ENCODE peak calls at places on chromosome 13, in seven cellular contexts. One of them, this sample, is unnamed.

GRCh38 chr13:51330741-51331140 is 8.8 kb upstream of the SERPINE3 start:
- DNase-seq in NCI-H2227 treated with DMSO at 0.1 percent for 48 hours: no peak
- DNase-seq in stimulated activated CD8-positive, alpha-beta memory T cell treated with anti-CD3 and anti-CD28 coated beads, Interleukin-4, amount 100 ng/mL, for 4 hours: no peak
- DNase-seq in Panc1: no peak
- DNase-seq in M059J: peak; percentile 89
- DNase-seq in BJ: no peak
- DNase-seq in hippocampal formation: no peak
- DNase-seq in this sample: no peak

GRCh38 chr13:60787083-60787482 is 390.1 kb downstream of the TDRD3 start:
- DNase-seq in stimulated activated CD8-positive, alpha-beta memory T cell treated with anti-CD3 and anti-CD28 coated beads, Interleukin-4, amount 100 ng/mL, for 4 hours: no peak
- DNase-seq in hippocampal formation: no peak
- DNase-seq in M059J: no peak
- DNase-seq in Panc1: no peak
- DNase-seq in BJ: no peak
- DNase-seq in NCI-H2227 treated with DMSO at 0.1 percent for 48 hours: no peak
- DNase-seq in this sample: no peak

GRCh38 chr13:98103942-98104880 is 38.7 kb upstream of the FARP1 start:
- DNase-seq in M059J: no peak
- DNase-seq in NCI-H2227 treated with DMSO at 0.1 percent for 48 hours: no peak
- DNase-seq in stimulated activated CD8-positive, alpha-beta memory T cell treated with anti-CD3 and anti-CD28 coated beads, Interleukin-4, amount 100 ng/mL, for 4 hours: no peak
- DNase-seq in Panc1: no peak
- DNase-seq in BJ: no peak
- DNase-seq in hippocampal formation: no peak
- DNase-seq in this sample: no peak

GRCh38 chr13:21033866-21034601 is 27.4 kb downstream of the LATS2 start:
- DNase-seq in NCI-H2227 treated with DMSO at 0.1 percent for 48 hours: no peak
- DNase-seq in M059J: peak; percentile 93
- DNase-seq in Panc1: no peak
- DNase-seq in stimulated activated CD8-positive, alpha-beta memory T cell treated with anti-CD3 and anti-CD28 coated beads, Interleukin-4, amount 100 ng/mL, for 4 hours: no peak
- DNase-seq in BJ: no peak
- DNase-seq in hippocampal formation: no peak
- DNase-seq in this sample: peak; percentile 5

GRCh38 chr13:27954406-27954851 is 14.7 kb downstream of the CDX2 start:
- DNase-seq in BJ: no peak
- DNase-seq in NCI-H2227 treated with DMSO at 0.1 percent for 48 hours: no peak
- DNase-seq in M059J: no peak
- DNase-seq in stimulated activated CD8-positive, alpha-beta memory T cell treated with anti-CD3 and anti-CD28 coated beads, Interleukin-4, amount 100 ng/mL, for 4 hours: no peak
- DNase-seq in hippocampal formation: no peak
- DNase-seq in Panc1: no peak
- DNase-seq in this sample: no peak

GRCh38 chr13:113445791-113446487 is 7.3 kb downstream of the ADPRHL1 start:
- DNase-seq in hippocampal formation: no peak
- DNase-seq in M059J: no peak
- DNase-seq in NCI-H2227 treated with DMSO at 0.1 percent for 48 hours: no peak
- DNase-seq in BJ: no peak
- DNase-seq in stimulated activated CD8-positive, alpha-beta memory T cell treated with anti-CD3 and anti-CD28 coated beads, Interleukin-4, amount 100 ng/mL, for 4 hours: no peak
- DNase-seq in Panc1: no peak
- DNase-seq in this sample: no peak

GRCh38 chr13:33123066-33123940 is 107.1 kb downstream of the KL start:
- DNase-seq in NCI-H2227 treated with DMSO at 0.1 percent for 48 hours: peak; percentile 47
- DNase-seq in stimulated activated CD8-positive, alpha-beta memory T cell treated with anti-CD3 and anti-CD28 coated beads, Interleukin-4, amount 100 ng/mL, for 4 hours: no peak
- DNase-seq in BJ: peak; percentile 89
- DNase-seq in hippocampal formation: peak; percentile 29
- DNase-seq in Panc1: no peak
- DNase-seq in M059J: peak; percentile 77
- DNase-seq in this sample: no peak

GRCh38 chr13:46052314-46053161 is at the start of gene ZC3H13:
- DNase-seq in NCI-H2227 treated with DMSO at 0.1 percent for 48 hours: peak; percentile 72
- DNase-seq in Panc1: peak; percentile 64
- DNase-seq in BJ: peak; percentile 75
- DNase-seq in stimulated activated CD8-positive, alpha-beta memory T cell treated with anti-CD3 and anti-CD28 coated beads, Interleukin-4, amount 100 ng/mL, for 4 hours: peak; percentile 82
- DNase-seq in M059J: peak; percentile 94
- DNase-seq in hippocampal formation: peak; percentile 90
- DNase-seq in this sample: peak; percentile 92

GRCh38 chr13:113649212-113649611 is 8.8 kb downstream of the ATP4B start:
- DNase-seq in hippocampal formation: no peak
- DNase-seq in stimulated activated CD8-positive, alpha-beta memory T cell treated with anti-CD3 and anti-CD28 coated beads, Interleukin-4, amount 100 ng/mL, for 4 hours: no peak
- DNase-seq in BJ: no peak
- DNase-seq in M059J: no peak
- DNase-seq in NCI-H2227 treated with DMSO at 0.1 percent for 48 hours: no peak
- DNase-seq in Panc1: no peak
- DNase-seq in this sample: no peak

GRCh38 chr13:114113961-114114360 is 18.5 kb downstream of the RASA3 start:
- DNase-seq in NCI-H2227 treated with DMSO at 0.1 percent for 48 hours: no peak
- DNase-seq in Panc1: no peak
- DNase-seq in M059J: no peak
- DNase-seq in BJ: no peak
- DNase-seq in hippocampal formation: no peak
- DNase-seq in stimulated activated CD8-positive, alpha-beta memory T cell treated with anti-CD3 and anti-CD28 coated beads, Interleukin-4, amount 100 ng/mL, for 4 hours: no peak
- DNase-seq in this sample: no peak

GRCh38 chr13:59119475-59119874 is 1044.3 kb downstream of the DIAPH3 start:
- DNase-seq in NCI-H2227 treated with DMSO at 0.1 percent for 48 hours: no peak
- DNase-seq in M059J: peak; percentile 43
- DNase-seq in BJ: no peak
- DNase-seq in hippocampal formation: no peak
- DNase-seq in stimulated activated CD8-positive, alpha-beta memory T cell treated with anti-CD3 and anti-CD28 coated beads, Interleukin-4, amount 100 ng/mL, for 4 hours: no peak
- DNase-seq in Panc1: no peak
- DNase-seq in this sample: no peak

GRCh38 chr13:108615241-108615640 is 14.2 kb upstream of the MYO16 start:
- DNase-seq in M059J: no peak
- DNase-seq in NCI-H2227 treated with DMSO at 0.1 percent for 48 hours: no peak
- DNase-seq in stimulated activated CD8-positive, alpha-beta memory T cell treated with anti-CD3 and anti-CD28 coated beads, Interleukin-4, amount 100 ng/mL, for 4 hours: no peak
- DNase-seq in BJ: no peak
- DNase-seq in hippocampal formation: no peak
- DNase-seq in Panc1: no peak
- DNase-seq in this sample: no peak

GRCh38 chr13:110455941-110456340 is 105.6 kb downstream of the RAB20 start:
- DNase-seq in NCI-H2227 treated with DMSO at 0.1 percent for 48 hours: peak; percentile 3
- DNase-seq in Panc1: peak; percentile 52
- DNase-seq in M059J: peak; percentile 55
- DNase-seq in hippocampal formation: peak; percentile 66
- DNase-seq in stimulated activated CD8-positive, alpha-beta memory T cell treated with anti-CD3 and anti-CD28 coated beads, Interleukin-4, amount 100 ng/mL, for 4 hours: peak; percentile 17
- DNase-seq in BJ: no peak
- DNase-seq in this sample: peak; percentile 46

GRCh38 chr13:31538067-31539042 is 201.0 kb upstream of the RXFP2 start:
- DNase-seq in M059J: peak; percentile 36
- DNase-seq in BJ: no peak
- DNase-seq in hippocampal formation: no peak
- DNase-seq in NCI-H2227 treated with DMSO at 0.1 percent for 48 hours: no peak
- DNase-seq in stimulated activated CD8-positive, alpha-beta memory T cell treated with anti-CD3 and anti-CD28 coated beads, Interleukin-4, amount 100 ng/mL, for 4 hours: no peak
- DNase-seq in Panc1: no peak
- DNase-seq in this sample: no peak

GRCh38 chr13:111130111-111130508 is 15.0 kb downstream of the ARHGEF7 start:
- DNase-seq in M059J: no peak
- DNase-seq in Panc1: no peak
- DNase-seq in hippocampal formation: no peak
- DNase-seq in BJ: no peak
- DNase-seq in stimulated activated CD8-positive, alpha-beta memory T cell treated with anti-CD3 and anti-CD28 coated beads, Interleukin-4, amount 100 ng/mL, for 4 hours: no peak
- DNase-seq in NCI-H2227 treated with DMSO at 0.1 percent for 48 hours: no peak
- DNase-seq in this sample: no peak

GRCh38 chr13:22114630-22115311 is 443.9 kb downstream of the FGF9 start:
- DNase-seq in Panc1: no peak
- DNase-seq in NCI-H2227 treated with DMSO at 0.1 percent for 48 hours: no peak
- DNase-seq in hippocampal formation: peak; percentile 5
- DNase-seq in BJ: peak; percentile 20
- DNase-seq in M059J: no peak
- DNase-seq in stimulated activated CD8-positive, alpha-beta memory T cell treated with anti-CD3 and anti-CD28 coated beads, Interleukin-4, amount 100 ng/mL, for 4 hours: peak; percentile 11
- DNase-seq in this sample: no peak

GRCh38 chr13:110323172-110323851 is 16.2 kb downstream of the COL4A2 start:
- DNase-seq in hippocampal formation: no peak
- DNase-seq in NCI-H2227 treated with DMSO at 0.1 percent for 48 hours: no peak
- DNase-seq in stimulated activated CD8-positive, alpha-beta memory T cell treated with anti-CD3 and anti-CD28 coated beads, Interleukin-4, amount 100 ng/mL, for 4 hours: no peak
- DNase-seq in M059J: peak; percentile 91
- DNase-seq in Panc1: no peak
- DNase-seq in BJ: peak; percentile 65
- DNase-seq in this sample: no peak

GRCh38 chr13:43815204-43815603 is 28.4 kb upstream of the ENOX1 start:
- DNase-seq in stimulated activated CD8-positive, alpha-beta memory T cell treated with anti-CD3 and anti-CD28 coated beads, Interleukin-4, amount 100 ng/mL, for 4 hours: no peak
- DNase-seq in NCI-H2227 treated with DMSO at 0.1 percent for 48 hours: no peak
- DNase-seq in hippocampal formation: no peak
- DNase-seq in M059J: peak; percentile 78
- DNase-seq in Panc1: no peak
- DNase-seq in BJ: no peak
- DNase-seq in this sample: peak; percentile 38

GRCh38 chr13:91123456-91124127 is 223.9 kb upstream of the MIR17HG start:
- DNase-seq in M059J: no peak
- DNase-seq in NCI-H2227 treated with DMSO at 0.1 percent for 48 hours: no peak
- DNase-seq in hippocampal formation: no peak
- DNase-seq in Panc1: no peak
- DNase-seq in BJ: no peak
- DNase-seq in stimulated activated CD8-positive, alpha-beta memory T cell treated with anti-CD3 and anti-CD28 coated beads, Interleukin-4, amount 100 ng/mL, for 4 hours: no peak
- DNase-seq in this sample: no peak

GRCh38 chr13:113105032-113105993 is at the start of gene F7:
- DNase-seq in Panc1: no peak
- DNase-seq in NCI-H2227 treated with DMSO at 0.1 percent for 48 hours: no peak
- DNase-seq in stimulated activated CD8-positive, alpha-beta memory T cell treated with anti-CD3 and anti-CD28 coated beads, Interleukin-4, amount 100 ng/mL, for 4 hours: no peak
- DNase-seq in hippocampal formation: no peak
- DNase-seq in M059J: no peak
- DNase-seq in BJ: no peak
- DNase-seq in this sample: no peak

GRCh38 chr13:83168575-83168974 is 713.7 kb downstream of the SLITRK1 start:
- DNase-seq in Panc1: no peak
- DNase-seq in stimulated activated CD8-positive, alpha-beta memory T cell treated with anti-CD3 and anti-CD28 coated beads, Interleukin-4, amount 100 ng/mL, for 4 hours: no peak
- DNase-seq in hippocampal formation: no peak
- DNase-seq in NCI-H2227 treated with DMSO at 0.1 percent for 48 hours: no peak
- DNase-seq in M059J: no peak
- DNase-seq in BJ: no peak
- DNase-seq in this sample: no peak

GRCh38 chr13:110268576-110269185 is 38.3 kb downstream of the COL4A1 start:
- DNase-seq in M059J: no peak
- DNase-seq in hippocampal formation: no peak
- DNase-seq in stimulated activated CD8-positive, alpha-beta memory T cell treated with anti-CD3 and anti-CD28 coated beads, Interleukin-4, amount 100 ng/mL, for 4 hours: no peak
- DNase-seq in NCI-H2227 treated with DMSO at 0.1 percent for 48 hours: no peak
- DNase-seq in BJ: no peak
- DNase-seq in Panc1: no peak
- DNase-seq in this sample: no peak

GRCh38 chr13:35917942-35918645 is 213.1 kb downstream of the DCLK1 start:
- DNase-seq in M059J: peak; percentile 11
- DNase-seq in stimulated activated CD8-positive, alpha-beta memory T cell treated with anti-CD3 and anti-CD28 coated beads, Interleukin-4, amount 100 ng/mL, for 4 hours: no peak
- DNase-seq in Panc1: no peak
- DNase-seq in NCI-H2227 treated with DMSO at 0.1 percent for 48 hours: no peak
- DNase-seq in hippocampal formation: no peak
- DNase-seq in BJ: no peak
- DNase-seq in this sample: no peak

GRCh38 chr13:113665582-113666323 is 1.3 kb upstream of the GRK1 start:
- DNase-seq in M059J: no peak
- DNase-seq in hippocampal formation: no peak
- DNase-seq in BJ: no peak
- DNase-seq in Panc1: no peak
- DNase-seq in stimulated activated CD8-positive, alpha-beta memory T cell treated with anti-CD3 and anti-CD28 coated beads, Interleukin-4, amount 100 ng/mL, for 4 hours: no peak
- DNase-seq in NCI-H2227 treated with DMSO at 0.1 percent for 48 hours: no peak
- DNase-seq in this sample: no peak

GRCh38 chr13:75896271-75896670 is 260.1 kb downstream of the LMO7 start:
- DNase-seq in M059J: peak; percentile 1
- DNase-seq in NCI-H2227 treated with DMSO at 0.1 percent for 48 hours: no peak
- DNase-seq in hippocampal formation: no peak
- DNase-seq in Panc1: no peak
- DNase-seq in stimulated activated CD8-positive, alpha-beta memory T cell treated with anti-CD3 and anti-CD28 coated beads, Interleukin-4, amount 100 ng/mL, for 4 hours: no peak
- DNase-seq in BJ: no peak
- DNase-seq in this sample: no peak

GRCh38 chr13:32284927-32285632 is 30.1 kb downstream of the ZAR1L start:
- DNase-seq in NCI-H2227 treated with DMSO at 0.1 percent for 48 hours: no peak
- DNase-seq in hippocampal formation: no peak
- DNase-seq in BJ: peak; percentile 39
- DNase-seq in stimulated activated CD8-positive, alpha-beta memory T cell treated with anti-CD3 and anti-CD28 coated beads, Interleukin-4, amount 100 ng/mL, for 4 hours: no peak
- DNase-seq in M059J: peak; percentile 86
- DNase-seq in Panc1: no peak
- DNase-seq in this sample: no peak

GRCh38 chr13:52879950-52880650 is 31.7 kb upstream of the PCDH8 start:
- DNase-seq in M059J: no peak
- DNase-seq in BJ: no peak
- DNase-seq in hippocampal formation: no peak
- DNase-seq in NCI-H2227 treated with DMSO at 0.1 percent for 48 hours: peak; percentile 66
- DNase-seq in stimulated activated CD8-positive, alpha-beta memory T cell treated with anti-CD3 and anti-CD28 coated beads, Interleukin-4, amount 100 ng/mL, for 4 hours: no peak
- DNase-seq in Panc1: no peak
- DNase-seq in this sample: no peak

GRCh38 chr13:111165611-111166010 is 50.5 kb downstream of the ARHGEF7 start:
- DNase-seq in NCI-H2227 treated with DMSO at 0.1 percent for 48 hours: no peak
- DNase-seq in M059J: no peak
- DNase-seq in Panc1: no peak
- DNase-seq in stimulated activated CD8-positive, alpha-beta memory T cell treated with anti-CD3 and anti-CD28 coated beads, Interleukin-4, amount 100 ng/mL, for 4 hours: no peak
- DNase-seq in BJ: no peak
- DNase-seq in hippocampal formation: no peak
- DNase-seq in this sample: no peak

GRCh38 chr13:58081301-58081820 is 449.8 kb downstream of the PCDH17 start:
- DNase-seq in M059J: no peak
- DNase-seq in hippocampal formation: no peak
- DNase-seq in Panc1: no peak
- DNase-seq in BJ: no peak
- DNase-seq in stimulated activated CD8-positive, alpha-beta memory T cell treated with anti-CD3 and anti-CD28 coated beads, Interleukin-4, amount 100 ng/mL, for 4 hours: no peak
- DNase-seq in NCI-H2227 treated with DMSO at 0.1 percent for 48 hours: no peak
- DNase-seq in this sample: no peak